ENCODE peak calls at places on chromosome 2, in seven cellular contexts. B is AG10803; X is EH; G is ELF-1; R is AG20443; S is pancreas; W is stimulated activated CD4-positive, alpha-beta T cell treated with anti-CD3 and anti-CD28 coated beads, Interleukin-2, amount 100 ng/mL, for 48 hours. H is an unnamed sample.

GRCh38 chr2:165681841-165682240 is 112.2 kb downstream of the GALNT3 start:
- DNase-seq in G (no peak), X (no peak), B (no peak), W (no peak), R (no peak), S (no peak), H (no peak)

GRCh38 chr2:216916956-216917650 is 57.2 kb upstream of the TNP1 start:
- DNase-seq in W (no peak), R (no peak), X (no peak), G (no peak), S (no peak), B (no peak), H (no peak)

GRCh38 chr2:217530399-217531100 is 472.2 kb downstream of the TNS1 start:
- DNase-seq in X (no peak), R (no peak), B (no peak), G (no peak), S (peak; percentile 18), W (no peak), H (no peak)

GRCh38 chr2:74566423-74567085 is 12.0 kb downstream of the DOK1 start:
- DNase-seq in S (no peak), G (no peak), B (peak; percentile 99), R (peak; percentile 77), W (no peak), X (peak; percentile 99), H (no peak)

GRCh38 chr2:187612857-187613256 is 58.6 kb upstream of the TFPI start:
- DNase-seq in S (no peak), W (no peak), B (no peak), G (no peak), R (no peak), X (peak; percentile 31), H (no peak)

GRCh38 chr2:60759654-60760053 is 3.6 kb downstream of the PAPOLG start:
- DNase-seq in X (no peak), G (no peak), B (no peak), S (no peak), W (no peak), R (no peak), H (no peak)

GRCh38 chr2:47521666-47522285 is 118.8 kb downstream of the MSH2 start:
- DNase-seq in X (no peak), G (no peak), W (no peak), S (no peak), B (no peak), R (no peak), H (no peak)

GRCh38 chr2:124320072-124320471 is 295.0 kb downstream of the CNTNAP5 start:
- DNase-seq in W (no peak), S (no peak), G (no peak), B (no peak), R (no peak), X (no peak), H (no peak)

GRCh38 chr2:70083344-70084156 is 3.7 kb upstream of the PCBP1 start:
- DNase-seq in G (no peak), R (no peak), W (peak; percentile 46), S (no peak), X (peak; percentile 49), B (no peak), H (peak; percentile 57)

GRCh38 chr2:226411727-226412360 is 387.8 kb downstream of the IRS1 start:
- DNase-seq in W (no peak), B (no peak), X (peak; percentile 64), G (no peak), S (no peak), R (no peak), H (no peak)

H was measured in activated naive CD8-positive, alpha-beta T cell treated with anti-CD3 and anti-CD28 coated beads for 36 hours.